ENCODE peak calls at places on chromosome 14, in four cellular contexts. I, D, V and A are unnamed samples.

GRCh38 chr14:99430491-99430890 is 50.2 kb downstream of the SETD3 start:
- DNase-seq in V (no peak), D (peak), I (no peak), A (no peak)

GRCh38 chr14:45891417-45892080 is 638.5 kb upstream of the MIS18BP1 start:
- DNase-seq in D (no peak), I (no peak), V (no peak), A (no peak)

GRCh38 chr14:64801800-64802199 is 77.9 kb downstream of the SPTB start:
- DNase-seq in V (no peak), D (no peak), I (no peak), A (no peak)

GRCh38 chr14:32081901-32082300 is 4.8 kb downstream of the ARHGAP5 start:
- DNase-seq in D (no peak), V (no peak), I (no peak), A (no peak)

GRCh38 chr14:71354801-71355200 is 447.5 kb downstream of the PCNX1 start:
- DNase-seq in D (no peak), V (no peak), I (no peak), A (no peak)

GRCh38 chr14:75469606-75470237 is 41.9 kb downstream of the JDP2 start:
- DNase-seq in V (no peak), D (no peak), I (no peak), A (no peak)

GRCh38 chr14:90523544-90523943 is 126.7 kb downstream of the CALM1 start:
- DNase-seq in I (no peak), V (no peak), D (no peak), A (no peak)

GRCh38 chr14:64968167-64968566 is 4.0 kb downstream of the RAB15 start:
- DNase-seq in I (no peak), V (no peak), D (no peak), A (no peak)

GRCh38 chr14:85106491-85106890 is 423.5 kb upstream of the FLRT2 start:
- DNase-seq in D (no peak), V (no peak), I (no peak), A (no peak)

GRCh38 chr14:30957813-30958370 is 67.6 kb upstream of the AP4S1 start:
- DNase-seq in I (no peak), V (no peak), D (no peak), A (no peak)

GRCh38 chr14:104115691-104116543 is 22.5 kb upstream of the KIF26A start:
- DNase-seq in V (no peak), D (no peak), I (no peak), A (no peak)

GRCh38 chr14:52011557-52011956 is 22.2 kb downstream of the RTRAF start:
- DNase-seq in V (no peak), D (no peak), I (no peak), A (no peak)

GRCh38 chr14:32078030-32078793 is 1.1 kb downstream of the ARHGAP5 start:
- DNase-seq in D (peak), V (no peak), I (no peak), A (no peak)

GRCh38 chr14:92456215-92457017 is 57.2 kb upstream of the RIN3 start:
- DNase-seq in D (no peak), I (peak), V (no peak), A (no peak)

GRCh38 chr14:20434701-20435453 is 1.1 kb downstream of the KLHL33 start:
- DNase-seq in D (no peak), V (no peak), I (no peak), A (no peak)

GRCh38 chr14:49896956-49897355 is 4.1 kb downstream of the ARF6 start:
- DNase-seq in D (no peak), V (no peak), I (no peak), A (no peak)